ENCODE peak calls at places on chromosomes 4 and X, in six cellular contexts. One of them, this sample, is unnamed.

GRCh38 chr4:168694669-168695068 is 197.8 kb downstream of the PALLD start:
- DNase-seq in kidney: no peak
- DNase-seq in progenitor cell of endocrine pancreas: no peak
- DNase-seq in T-helper 9 cell: no peak
- DNase-seq in HEK293T: no peak
- DNase-seq in EL: no peak
- DNase-seq in this sample: no peak

GRCh38 chr4:83109480-83110221 is 4.9 kb downstream of the PLAC8 start:
- DNase-seq in progenitor cell of endocrine pancreas: peak; percentile 42
- DNase-seq in EL: peak; percentile 59
- DNase-seq in kidney: peak; percentile 77
- DNase-seq in HEK293T: peak; percentile 56
- DNase-seq in T-helper 9 cell: peak; percentile 32
- DNase-seq in this sample: peak; percentile 24

GRCh38 chrX:74383611-74384010 is 37.7 kb upstream of the SLC16A2 start:
- DNase-seq in HEK293T: peak; percentile 55
- DNase-seq in progenitor cell of endocrine pancreas: no peak
- DNase-seq in kidney: no peak
- DNase-seq in EL: peak; percentile 56
- DNase-seq in T-helper 9 cell: no peak
- DNase-seq in this sample: no peak

GRCh38 chr4:25783943-25784342 is 78.8 kb downstream of the SEL1L3 start:
- DNase-seq in progenitor cell of endocrine pancreas: no peak
- DNase-seq in T-helper 9 cell: no peak
- DNase-seq in EL: no peak
- DNase-seq in HEK293T: no peak
- DNase-seq in kidney: no peak
- DNase-seq in this sample: no peak

GRCh38 chr4:142817442-142817841 is 28.7 kb downstream of the INPP4B start:
- DNase-seq in progenitor cell of endocrine pancreas: no peak
- DNase-seq in kidney: no peak
- DNase-seq in HEK293T: no peak
- DNase-seq in T-helper 9 cell: no peak
- DNase-seq in EL: peak; percentile 95
- DNase-seq in this sample: no peak

GRCh38 chr4:181637186-181638105 is 605.8 kb upstream of the TENM3 start:
- DNase-seq in T-helper 9 cell: no peak
- DNase-seq in EL: peak; percentile 54
- DNase-seq in progenitor cell of endocrine pancreas: no peak
- DNase-seq in HEK293T: no peak
- DNase-seq in kidney: no peak
- DNase-seq in this sample: no peak

GRCh38 chr4:183738081-183738673 is 79.1 kb downstream of the TRAPPC11 start:
- DNase-seq in kidney: no peak
- DNase-seq in progenitor cell of endocrine pancreas: no peak
- DNase-seq in T-helper 9 cell: no peak
- DNase-seq in HEK293T: no peak
- DNase-seq in EL: no peak
- DNase-seq in this sample: no peak

GRCh38 chr4:94519925-94520789 is 68.4 kb downstream of the PDLIM5 start:
- DNase-seq in EL: no peak
- DNase-seq in HEK293T: no peak
- DNase-seq in kidney: no peak
- DNase-seq in progenitor cell of endocrine pancreas: no peak
- DNase-seq in T-helper 9 cell: no peak
- DNase-seq in this sample: no peak

GRCh38 chr4:13821522-13821921 is 194.0 kb upstream of the BOD1L1 start:
- DNase-seq in T-helper 9 cell: no peak
- DNase-seq in kidney: no peak
- DNase-seq in EL: no peak
- DNase-seq in HEK293T: no peak
- DNase-seq in progenitor cell of endocrine pancreas: no peak
- DNase-seq in this sample: no peak

GRCh38 chr4:140296335-140296753 is 77.1 kb upstream of the SCOC start:
- DNase-seq in T-helper 9 cell: no peak
- DNase-seq in progenitor cell of endocrine pancreas: no peak
- DNase-seq in EL: peak; percentile 91
- DNase-seq in kidney: no peak
- DNase-seq in HEK293T: peak; percentile 42
- DNase-seq in this sample: no peak

This sample was measured in T follicular helper cell.